ENCODE peak calls at places on chromosome 20, in four cellular contexts. One of them, this sample, is unnamed. For H3K4me1, the result is how much of the 10 kb centered on the place peaks cover.

GRCh38 chr20:42531675-42531985 is 658.1 kb downstream of the PTPRT start:
- DNase-seq in adipocyte: no peak
- DNase-seq in sigmoid colon: no peak
- DNase-seq in neural progenitor cell: peak
- DNase-seq in this sample: peak

GRCh38 chr20:31485450-31486339 is 10.6 kb downstream of the REM1 start:
- DNase-seq in sigmoid colon: peak
- DNase-seq in adipocyte: peak
- DNase-seq in neural progenitor cell: no peak
- DNase-seq in this sample: no peak

GRCh38 chr20:35144694-35145093 is 2.4 kb downstream of the EDEM2 start:
- DNase-seq in adipocyte: no peak
- DNase-seq in neural progenitor cell: no peak
- DNase-seq in sigmoid colon: no peak
- DNase-seq in this sample: no peak

GRCh38 chr20:24951536-24952047 is 2.5 kb downstream of the CST7 start:
- DNase-seq in neural progenitor cell: no peak
- DNase-seq in adipocyte: no peak
- DNase-seq in sigmoid colon: peak
- DNase-seq in this sample: no peak

GRCh38 chr20:1874534-1875168 is 20.6 kb upstream of the SIRPA start:
- DNase-seq in sigmoid colon: no peak
- DNase-seq in neural progenitor cell: no peak
- DNase-seq in adipocyte: no peak
- DNase-seq in this sample: no peak

GRCh38 chr20:6277661-6278060 is 154.8 kb upstream of the FERMT1 start:
- DNase-seq in adipocyte: no peak
- DNase-seq in neural progenitor cell: no peak
- DNase-seq in sigmoid colon: no peak
- DNase-seq in this sample: no peak

GRCh38 chr20:25499031-25499430 is 86.3 kb downstream of the NINL start:
- DNase-seq in sigmoid colon: no peak
- DNase-seq in adipocyte: no peak
- DNase-seq in neural progenitor cell: no peak
- DNase-seq in this sample: no peak

GRCh38 chr20:31910071-31910803 is 39.8 kb downstream of the TTLL9 start:
- DNase-seq in adipocyte: no peak
- DNase-seq in sigmoid colon: peak
- DNase-seq in neural progenitor cell: no peak
- DNase-seq in this sample: no peak

GRCh38 chr20:24046905-24047304 is 58.3 kb upstream of the GGTLC1 start:
- DNase-seq in sigmoid colon: no peak
- DNase-seq in neural progenitor cell: no peak
- DNase-seq in adipocyte: no peak
- DNase-seq in this sample: no peak

GRCh38 chr20:45998761-45999160 is 9.9 kb upstream of the MMP9 start:
- DNase-seq in sigmoid colon: peak
- DNase-seq in adipocyte: no peak
- DNase-seq in neural progenitor cell: no peak
- DNase-seq in this sample: no peak

GRCh38 chr20:47708953-47709833 is 76.1 kb downstream of the SULF2 start:
- DNase-seq in sigmoid colon: no peak
- DNase-seq in adipocyte: no peak
- DNase-seq in neural progenitor cell: no peak
- DNase-seq in this sample: no peak

GRCh38 chr20:1905693-1906092 is 10.5 kb downstream of the SIRPA start:
- DNase-seq in neural progenitor cell: no peak
- DNase-seq in adipocyte: no peak
- DNase-seq in sigmoid colon: no peak
- DNase-seq in this sample: no peak

GRCh38 chr20:24590193-24590982 is 121.0 kb downstream of the SYNDIG1 start:
- DNase-seq in sigmoid colon: no peak
- DNase-seq in adipocyte: no peak
- DNase-seq in neural progenitor cell: no peak
- DNase-seq in this sample: no peak

GRCh38 chr20:4014031-4014474 is 1.3 kb downstream of the RNF24 start:
- DNase-seq in sigmoid colon: no peak
- DNase-seq in neural progenitor cell: peak
- DNase-seq in adipocyte: peak
- DNase-seq in this sample: peak

GRCh38 chr20:19275038-19275629 is 62.7 kb downstream of the SLC24A3 start:
- DNase-seq in adipocyte: no peak
- DNase-seq in sigmoid colon: no peak
- DNase-seq in neural progenitor cell: no peak
- DNase-seq in this sample: no peak

GRCh38 chr20:24959591-24960301 is 10.7 kb downstream of the CST7 start:
- DNase-seq in adipocyte: no peak
- DNase-seq in neural progenitor cell: no peak
- DNase-seq in sigmoid colon: peak
- DNase-seq in this sample: no peak

GRCh38 chr20:2086980-2087377 is 14.6 kb upstream of the STK35 start:
- DNase-seq in sigmoid colon: no peak
- DNase-seq in adipocyte: no peak
- DNase-seq in neural progenitor cell: no peak
- DNase-seq in this sample: no peak

GRCh38 chr20:41048475-41049242 is 20.0 kb downstream of the TOP1 start:
- DNase-seq in neural progenitor cell: peak
- DNase-seq in sigmoid colon: no peak
- DNase-seq in adipocyte: no peak
- DNase-seq in this sample: peak

GRCh38 chr20:2814587-2815051 is at the start of gene C20orf141:
- DNase-seq in neural progenitor cell: no peak
- DNase-seq in adipocyte: peak
- DNase-seq in sigmoid colon: no peak
- DNase-seq in this sample: peak

GRCh38 chr20:54706581-54706980 is 231.2 kb downstream of the DOK5 start:
- DNase-seq in sigmoid colon: no peak
- DNase-seq in adipocyte: no peak
- DNase-seq in neural progenitor cell: no peak
- DNase-seq in this sample: no peak

GRCh38 chr20:32495217-32495565 is 89.9 kb downstream of the NOL4L start:
- DNase-seq in neural progenitor cell: no peak
- DNase-seq in adipocyte: no peak
- DNase-seq in sigmoid colon: peak
- DNase-seq in this sample: no peak

GRCh38 chr20:37938954-37939353 is 36.0 kb downstream of the VSTM2L start:
- DNase-seq in adipocyte: no peak
- DNase-seq in neural progenitor cell: no peak
- DNase-seq in sigmoid colon: no peak
- DNase-seq in this sample: no peak

GRCh38 chr20:48236001-48236400 is 450.7 kb upstream of the SULF2 start:
- DNase-seq in neural progenitor cell: no peak
- DNase-seq in adipocyte: no peak
- DNase-seq in sigmoid colon: peak
- DNase-seq in this sample: no peak

GRCh38 chr20:33656783-33657703 is 5.1 kb upstream of the C20orf144 start:
- DNase-seq in neural progenitor cell: no peak
- DNase-seq in adipocyte: no peak
- DNase-seq in sigmoid colon: peak
- DNase-seq in this sample: no peak

GRCh38 chr20:14264869-14265268 is 72.5 kb downstream of the FLRT3 start:
- DNase-seq in neural progenitor cell: no peak
- DNase-seq in adipocyte: peak
- DNase-seq in sigmoid colon: no peak
- DNase-seq in this sample: peak

GRCh38 chr20:10709916-10710315 is 36.1 kb upstream of the JAG1 start:
- DNase-seq in adipocyte: no peak
- DNase-seq in sigmoid colon: no peak
- DNase-seq in neural progenitor cell: no peak
- DNase-seq in this sample: no peak

GRCh38 chr20:40251284-40251932 is 437.6 kb downstream of the MAFB start:
- DNase-seq in adipocyte: peak
- DNase-seq in neural progenitor cell: peak
- DNase-seq in sigmoid colon: no peak
- DNase-seq in this sample: peak

GRCh38 chr20:52823303-52823702 is 148.9 kb upstream of the TSHZ2 start:
- DNase-seq in neural progenitor cell: no peak
- DNase-seq in sigmoid colon: no peak
- DNase-seq in adipocyte: no peak
- DNase-seq in this sample: no peak

GRCh38 chr20:48657426-48658197 is 170.2 kb downstream of the PREX1 start:
- DNase-seq in adipocyte: peak
- DNase-seq in neural progenitor cell: peak
- DNase-seq in sigmoid colon: peak
- DNase-seq in this sample: peak

GRCh38 chr20:32249030-32249738 is 28.3 kb upstream of the KIF3B start:
- DNase-seq in neural progenitor cell: no peak
- DNase-seq in sigmoid colon: no peak
- DNase-seq in adipocyte: no peak
- DNase-seq in this sample: no peak

GRCh38 chr20:44187054-44187762 is at the start of gene JPH2:
- DNase-seq in sigmoid colon: peak
- DNase-seq in adipocyte: peak
- DNase-seq in neural progenitor cell: peak
- DNase-seq in this sample: no peak
- H3K4me1 ChIP-seq in sigmoid colon: under half
- H3K4me1 ChIP-seq in adipocyte: under half
- H3K4me1 ChIP-seq in neural progenitor cell: under half
- H3K4me1 ChIP-seq in this sample: under half

GRCh38 chr20:673606-674005 is 2.0 kb downstream of the SCRT2 start:
- DNase-seq in sigmoid colon: no peak
- DNase-seq in adipocyte: no peak
- DNase-seq in neural progenitor cell: no peak
- DNase-seq in this sample: no peak

GRCh38 chr20:672975-673604 is 2.5 kb downstream of the SCRT2 start:
- DNase-seq in adipocyte: no peak
- DNase-seq in sigmoid colon: no peak
- DNase-seq in neural progenitor cell: no peak
- DNase-seq in this sample: no peak

GRCh38 chr20:676315-676937 is 824 bp upstream of the SCRT2 start:
- DNase-seq in neural progenitor cell: peak
- DNase-seq in sigmoid colon: no peak
- DNase-seq in adipocyte: no peak
- DNase-seq in this sample: peak

GRCh38 chr20:675453-676314 is at the start of gene SCRT2:
- DNase-seq in adipocyte: peak
- DNase-seq in neural progenitor cell: peak
- DNase-seq in sigmoid colon: peak
- DNase-seq in this sample: peak

DNA sequence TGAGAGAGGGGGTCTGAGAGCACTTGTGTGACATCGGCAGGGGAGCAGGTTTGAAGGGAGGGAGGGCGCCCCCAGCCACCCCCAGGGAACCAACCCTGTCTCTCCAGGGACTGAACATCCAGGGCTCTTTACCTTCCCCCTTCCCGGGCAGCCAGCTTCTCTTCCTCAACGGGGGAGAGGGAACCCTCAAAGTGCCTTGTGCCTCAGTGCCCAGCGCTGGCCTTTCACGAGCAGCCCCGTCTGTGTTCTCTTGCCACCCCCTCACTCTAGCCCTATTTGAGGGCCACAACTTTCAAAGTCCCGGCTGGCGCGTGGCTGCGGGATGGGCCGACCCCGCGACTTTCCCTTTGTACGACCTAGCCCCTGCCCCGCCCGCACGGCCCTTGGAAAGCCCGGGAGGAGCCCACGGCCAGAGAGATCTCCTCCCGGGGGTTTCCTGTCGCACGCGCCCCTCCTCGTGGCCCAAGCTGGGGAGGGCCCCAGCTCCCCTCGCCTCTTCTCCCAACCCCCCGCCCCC is 608 bp downstream of the SCRT2 start:
- DNase-seq in adipocyte: no peak
- DNase-seq in neural progenitor cell: no peak
- DNase-seq in sigmoid colon: no peak
- DNase-seq in this sample: no peak
- H3K4me3 ChIP-seq in adipocyte: no peak
- H3K4me3 ChIP-seq in neural progenitor cell: peak
- H3K4me3 ChIP-seq in sigmoid colon: peak
- H3K4me3 ChIP-seq in this sample: peak

GRCh38 chr20:59031326-59032022 is 661 bp downstream of the ATP5F1E start:
- DNase-seq in sigmoid colon: no peak
- DNase-seq in neural progenitor cell: no peak
- DNase-seq in adipocyte: no peak
- DNase-seq in this sample: no peak
- H3K4me1 ChIP-seq in sigmoid colon: half or more
- H3K4me1 ChIP-seq in neural progenitor cell: under half
- H3K4me1 ChIP-seq in adipocyte: half or more
- H3K4me1 ChIP-seq in this sample: under half

GRCh38 chr20:210809-211502 is 16.1 kb upstream of the DEFB129 start:
- DNase-seq in neural progenitor cell: peak
- DNase-seq in adipocyte: no peak
- DNase-seq in sigmoid colon: no peak
- DNase-seq in this sample: no peak

GRCh38 chr20:214383-214782 is 12.7 kb upstream of the DEFB129 start:
- DNase-seq in sigmoid colon: no peak
- DNase-seq in adipocyte: no peak
- DNase-seq in neural progenitor cell: no peak
- DNase-seq in this sample: no peak

DNA sequence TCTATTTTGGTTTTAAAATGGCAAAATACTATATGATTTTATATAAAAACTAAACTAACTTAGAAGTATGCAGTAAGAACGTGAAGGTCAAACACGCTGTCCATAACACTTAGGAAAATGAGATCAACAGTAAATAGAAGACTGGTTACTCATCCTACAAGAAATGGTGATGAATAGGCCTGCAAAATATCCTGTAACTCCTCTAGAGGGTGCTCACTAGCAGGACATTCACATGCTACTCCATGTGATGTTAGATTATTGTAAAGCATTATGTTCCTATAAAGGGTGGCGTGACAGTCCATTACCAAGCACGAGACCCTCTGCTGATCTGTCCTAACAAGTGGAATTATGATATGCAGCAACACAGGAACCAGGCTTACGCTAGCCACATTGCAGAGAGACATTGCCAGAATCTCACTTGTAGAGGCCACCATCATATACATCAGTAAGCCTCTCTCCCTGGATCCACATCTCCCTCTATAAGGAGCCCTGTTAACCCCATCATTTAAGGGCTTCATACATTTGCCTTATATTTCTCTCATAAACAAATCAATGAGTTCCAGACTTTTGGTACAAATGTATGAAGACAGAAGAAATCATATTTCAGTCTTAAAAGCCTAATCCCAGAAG is 18.0 kb upstream of the DEFB129 start:
- DNase-seq in sigmoid colon: no peak
- DNase-seq in neural progenitor cell: peak
- DNase-seq in adipocyte: peak
- DNase-seq in this sample: peak
- H3K4me3 ChIP-seq in sigmoid colon: no peak
- H3K4me3 ChIP-seq in neural progenitor cell: no peak
- H3K4me3 ChIP-seq in adipocyte: no peak
- H3K4me3 ChIP-seq in this sample: no peak

This sample was measured in A673.